ENCODE peak calls at places on chromosomes 1 and 21, in seven cellular contexts. V is OCI-LY7; Z is CD4-positive, CD25-positive, alpha-beta regulatory T cell; Y is effector memory CD4-positive, alpha-beta T cell; H is endothelial cell of umbilical vein; L is left ventricle myocardium inferior; R is pancreas. D is an unnamed sample. For H3K9me3, the result is how much of the 10 kb centered on the place peaks cover.

GRCh38 chr1:208060495-208060894 is 149.6 kb upstream of the CD34 start:
- DNase-seq in V (no peak), Z (no peak), Y (no peak), H (no peak), L (no peak), R (no peak), D (no peak)

GRCh38 chr1:62131093-62131725 is 63.4 kb upstream of the L1TD1 start:
- DNase-seq in V (peak), Z (peak), Y (no peak), H (peak), L (no peak), R (peak), D (peak)

GRCh38 chr1:206766251-206766856 is 4.2 kb upstream of the IL19 start:
- DNase-seq in V (no peak), Z (peak), Y (peak), H (no peak), L (peak), R (no peak), D (peak)

GRCh38 chr1:204350857-204351573 is 8.7 kb downstream of the PLEKHA6 start:
- DNase-seq in V (peak), Z (no peak), Y (no peak), H (peak), L (peak), R (peak), D (peak)

GRCh38 chr1:192311281-192311680 is 5.5 kb upstream of the RGS21 start:
- DNase-seq in V (peak), Z (no peak), Y (no peak), H (peak), L (no peak), R (no peak), D (no peak)

GRCh38 chr1:246110343-246111219 is 396.5 kb downstream of the SMYD3 start:
- DNase-seq in V (no peak), Z (no peak), Y (no peak), H (no peak), L (no peak), R (no peak), D (no peak)

GRCh38 chr21:26781331-26781730 is 63.9 kb downstream of the ADAMTS1 start:
- DNase-seq in V (no peak), Z (no peak), Y (no peak), H (no peak), L (no peak), R (no peak), D (no peak)

GRCh38 chr1:201489656-201490261 is 17.2 kb downstream of the CSRP1 start:
- DNase-seq in V (no peak), Z (no peak), Y (no peak), H (peak), L (no peak), R (no peak), D (no peak)

GRCh38 chr1:78226784-78227183 is 181.0 kb downstream of the GIPC2 start:
- DNase-seq in V (no peak), Z (no peak), Y (no peak), H (no peak), L (no peak), R (no peak), D (no peak)

GRCh38 chr1:114349891-114350605 is 161.0 kb downstream of the TRIM33 start:
- DNase-seq in V (no peak), Z (no peak), Y (no peak), H (no peak), L (no peak), R (no peak), D (no peak)
- H3K9me3 ChIP-seq in V (under half), Z (under half), Y (under half), H (under half), L (under half), R (under half), D (under half)

GRCh38 chr1:2956571-2956970 is 64.7 kb upstream of the ACTRT2 start:
- DNase-seq in V (no peak), Z (no peak), Y (no peak), H (no peak), L (no peak), R (no peak), D (no peak)

GRCh38 chr1:2953688-2954285 is 67.5 kb upstream of the ACTRT2 start:
- DNase-seq in V (peak), Z (no peak), Y (no peak), H (no peak), L (no peak), R (no peak), D (no peak)

GRCh38 chr1:2961081-2961480 is 60.2 kb upstream of the ACTRT2 start:
- DNase-seq in V (no peak), Z (no peak), Y (no peak), H (no peak), L (no peak), R (no peak), D (no peak)

GRCh38 chr1:2955652-2956051 is 65.6 kb upstream of the ACTRT2 start:
- DNase-seq in V (no peak), Z (no peak), Y (no peak), H (no peak), L (no peak), R (no peak), D (no peak)

GRCh38 chr1:2957329-2957728 is 63.9 kb upstream of the ACTRT2 start:
- DNase-seq in V (no peak), Z (no peak), Y (no peak), H (no peak), L (no peak), R (no peak), D (no peak)
- H3K9me3 ChIP-seq in V (under half), Z (under half), Y (under half), H (under half), L (half or more), R (under half), D (under half)

DNA sequence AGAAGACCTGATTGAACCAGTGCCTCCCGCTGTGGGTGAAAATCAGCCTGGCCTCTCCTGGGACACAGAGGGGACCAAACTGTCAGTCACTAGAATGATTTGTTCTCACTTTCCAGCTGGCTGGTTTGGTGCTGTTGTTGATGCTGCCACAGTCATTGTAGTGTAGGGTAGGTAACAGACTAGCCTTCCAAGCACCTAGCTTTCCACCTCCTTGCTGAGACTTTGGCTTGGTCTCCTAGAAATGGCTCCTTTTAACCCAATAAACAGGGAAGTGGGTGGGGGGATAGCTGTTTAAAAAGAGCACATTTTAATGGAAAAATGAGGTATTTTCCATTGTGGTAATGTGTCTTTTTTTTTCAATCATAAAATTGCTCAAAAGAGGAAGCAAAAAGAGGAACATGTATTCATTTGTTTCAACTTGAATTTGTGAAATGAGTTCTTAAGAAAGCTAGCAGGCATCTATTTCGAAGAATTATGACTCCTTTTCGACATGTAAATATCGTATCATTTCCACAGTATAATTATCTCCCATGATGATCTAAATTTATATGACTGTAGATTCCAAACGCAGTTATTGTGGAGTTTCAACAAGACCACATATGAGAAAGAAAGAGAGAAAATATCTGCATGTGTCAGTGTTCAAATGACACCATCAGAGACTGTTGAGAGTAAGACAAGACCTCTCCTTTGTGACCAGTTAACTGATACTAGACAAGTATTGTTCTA is 190.1 kb downstream of the HLX start:
- DNase-seq in V (peak), Z (no peak), Y (no peak), H (no peak), L (no peak), R (no peak), D (no peak)
- H3K9me3 ChIP-seq in V (under half), Z (under half), Y (under half), H (under half), L (under half), R (under half), D (under half)

GRCh38 chr1:152313319-152313801 is 11.7 kb downstream of the FLG start:
- DNase-seq in V (no peak), Z (no peak), Y (no peak), H (no peak), L (no peak), R (no peak), D (no peak)
- H3K9me3 ChIP-seq in V (under half), Z (under half), Y (under half), H (under half), L (under half), R (under half), D (under half)

GRCh38 chr1:152411846-152412245 is 2.2 kb downstream of the CRNN start:
- DNase-seq in V (no peak), Z (no peak), Y (no peak), H (no peak), L (no peak), R (no peak), D (no peak)

GRCh38 chr1:152410599-152410998 is 3.5 kb downstream of the CRNN start:
- DNase-seq in V (no peak), Z (no peak), Y (no peak), H (no peak), L (no peak), R (no peak), D (no peak)

GRCh38 chr1:152411144-152411543 is 2.9 kb downstream of the CRNN start:
- DNase-seq in V (no peak), Z (no peak), Y (no peak), H (no peak), L (no peak), R (peak), D (no peak)

GRCh38 chr1:152410028-152410427 is 4.0 kb downstream of the CRNN start:
- DNase-seq in V (no peak), Z (no peak), Y (no peak), H (no peak), L (no peak), R (no peak), D (no peak)

GRCh38 chr1:152408664-152409063 is 5.4 kb downstream of the CRNN start:
- DNase-seq in V (no peak), Z (no peak), Y (no peak), H (no peak), L (no peak), R (no peak), D (no peak)
- H3K9me3 ChIP-seq in V (under half), Z (under half), Y (under half), H (under half), L (under half), R (under half), D (under half)